ENCODE peak calls at places on chromosomes 4 and X, in nine cellular contexts. H is stomach, N is fibroblast of pulmonary artery, S is sigmoid colon, L is K562, T is cardiac muscle cell, Z is brain microvascular endothelial cell, B is IMR-90, Y is psoas muscle. J is an unnamed sample.

GRCh38 chr4:152591361-152591760 is 55.5 kb upstream of the FBXW7 start:
- DNase-seq in H (peak; percentile 61), N (peak; percentile 33), S (peak; percentile 85), L (no peak), T (peak; percentile 66), Z (peak; percentile 16), B (peak; percentile 11), Y (peak; percentile 30), J (peak; percentile 31)

GRCh38 chrX:42804524-42804923 is 26.6 kb upstream of the PPP1R2C start:
- DNase-seq in H (no peak), N (no peak), S (no peak), L (no peak), T (no peak), Z (no peak), B (no peak), Y (no peak), J (no peak)

GRCh38 chr4:162265802-162266201 is 102.0 kb upstream of the FSTL5 start:
- DNase-seq in H (no peak), N (no peak), S (no peak), L (no peak), T (no peak), Z (no peak), B (no peak), Y (no peak), J (no peak)

GRCh38 chr4:52368895-52369294 is 290.2 kb downstream of the USP46 start:
- DNase-seq in H (no peak), N (no peak), S (no peak), L (no peak), T (no peak), Z (no peak), B (no peak), Y (no peak), J (no peak)

GRCh38 chr4:112531146-112531545 is 15.2 kb upstream of the NEUROG2 start:
- DNase-seq in H (no peak), N (no peak), S (no peak), L (no peak), T (no peak), Z (no peak), B (peak; percentile 19), Y (no peak), J (no peak)

GRCh38 chr4:76622717-76623116 is 187.7 kb downstream of the SHROOM3 start:
- DNase-seq in H (no peak), N (no peak), S (no peak), L (no peak), T (no peak), Z (no peak), B (no peak), Y (no peak), J (no peak)

GRCh38 chr4:126495163-126495752 is 1137.5 kb upstream of the INTU start:
- DNase-seq in H (no peak), N (no peak), S (no peak), L (no peak), T (no peak), Z (no peak), B (no peak), Y (no peak), J (no peak)

GRCh38 chr4:99852199-99852718 is 35.6 kb downstream of the DAPP1 start:
- DNase-seq in H (no peak), N (no peak), S (no peak), L (no peak), T (no peak), Z (no peak), B (no peak), Y (no peak), J (no peak)

GRCh38 chr4:118718511-118719170 is 33.4 kb downstream of the METTL14 start:
- DNase-seq in H (no peak), N (no peak), S (no peak), L (no peak), T (no peak), Z (no peak), B (no peak), Y (no peak), J (no peak)

GRCh38 chrX:29627833-29628232 is 587.5 kb upstream of the MAGEB2 start:
- DNase-seq in H (no peak), N (peak; percentile 22), S (no peak), L (no peak), T (peak; percentile 10), Z (peak; percentile 24), B (no peak), Y (no peak), J (no peak)

DNA sequence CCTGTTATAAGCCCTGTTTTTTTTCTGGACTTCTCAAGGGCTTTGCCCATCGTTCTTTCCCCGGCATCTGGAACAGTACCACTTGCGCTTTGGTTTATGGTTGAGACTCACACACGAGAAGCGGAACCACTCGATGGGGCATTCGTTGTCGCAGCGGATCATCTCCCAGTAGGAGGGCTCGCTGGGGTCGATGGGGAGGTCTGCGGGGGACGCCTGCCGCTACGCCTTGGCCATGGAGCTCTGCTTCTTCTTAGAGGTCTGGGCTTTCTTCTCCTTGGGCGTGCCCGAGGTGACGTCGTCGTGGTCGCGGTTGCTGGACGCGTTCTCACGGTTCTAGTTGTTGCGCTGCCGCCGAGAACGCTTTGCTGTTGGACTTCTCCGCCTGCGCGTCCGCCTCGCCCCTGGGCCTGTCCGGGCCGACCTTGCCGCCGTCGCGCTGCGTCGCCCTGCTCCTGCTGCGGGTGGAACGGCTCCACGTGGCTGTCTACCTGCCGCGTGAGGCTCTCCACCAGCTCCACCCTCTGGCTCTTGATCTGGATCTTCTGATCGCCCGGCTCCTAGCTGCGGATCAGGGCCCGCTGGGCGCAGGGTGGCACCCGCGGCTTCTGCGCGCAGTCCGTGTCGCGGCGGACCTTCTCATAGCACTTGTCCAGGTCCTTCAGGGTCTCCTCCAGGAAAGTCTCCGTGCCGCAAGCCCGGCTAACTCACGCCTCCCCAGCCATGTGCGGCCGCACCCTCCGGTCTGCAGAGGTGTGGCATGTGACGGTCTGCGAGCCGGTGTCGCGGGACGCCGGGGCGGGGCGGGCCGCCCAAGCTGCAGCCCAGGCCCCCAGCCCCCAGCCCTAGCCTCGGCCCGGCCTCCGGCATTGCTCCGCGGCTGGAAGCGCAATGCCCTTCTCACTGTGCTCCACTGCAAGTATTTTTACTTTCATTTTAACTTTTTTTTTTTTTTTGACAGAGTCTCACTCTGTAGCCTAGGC is 40.5 kb upstream of the OGT start:
- DNase-seq in H (peak; percentile 50), N (peak; percentile 30), S (peak; percentile 77), L (no peak), T (peak; percentile 52), Z (peak; percentile 51), B (peak; percentile 26), Y (peak; percentile 49), J (peak; percentile 56)
- H3K4me3 ChIP-seq in H (peak overlapping the region; percentile 62), N (peak overlapping the region; percentile 55), S (peak overlapping the region; percentile 58), L (no peak overlapping the region), T (no peak overlapping the region), Z (peak overlapping the region; percentile 60), B (peak overlapping the region; percentile 54), Y (peak overlapping the region; percentile 70), J (peak overlapping the region; percentile 60)

GRCh38 chrX:132173647-132174046 is 45.6 kb downstream of the RAP2C start:
- DNase-seq in H (no peak), N (no peak), S (no peak), L (no peak), T (no peak), Z (no peak), B (no peak), Y (no peak), J (no peak)

GRCh38 chrX:132165651-132166050 is 37.8 kb upstream of the FRMD7 start:
- DNase-seq in H (no peak), N (no peak), S (no peak), L (no peak), T (no peak), Z (no peak), B (no peak), Y (no peak), J (no peak)

GRCh38 chrX:132171881-132172280 is 44.1 kb upstream of the FRMD7 start:
- DNase-seq in H (no peak), N (no peak), S (no peak), L (no peak), T (no peak), Z (no peak), B (no peak), Y (no peak), J (no peak)

GRCh38 chrX:132169554-132169953 is 41.7 kb upstream of the FRMD7 start:
- DNase-seq in H (no peak), N (no peak), S (no peak), L (no peak), T (no peak), Z (no peak), B (no peak), Y (no peak), J (no peak)

DNA sequence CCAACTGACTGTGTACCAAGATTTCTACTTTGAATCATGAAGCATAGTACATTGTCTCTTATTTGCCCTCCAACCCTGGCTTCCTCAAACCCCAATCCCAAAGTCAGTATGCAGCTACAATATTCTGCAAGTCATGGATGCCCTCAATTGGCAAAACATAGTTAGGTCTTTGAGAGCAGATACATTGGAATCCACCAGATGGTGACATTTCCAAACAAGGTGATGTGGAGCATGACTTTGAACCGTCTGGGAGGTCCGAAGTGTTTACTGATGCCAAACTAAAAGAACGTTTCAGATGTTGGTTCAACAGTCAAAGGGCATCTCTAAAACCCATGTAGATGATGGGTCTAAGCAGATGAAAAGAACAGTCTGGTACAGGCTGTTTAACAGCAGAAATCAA is 43.7 kb upstream of the FRMD7 start:
- DNase-seq in H (no peak), N (peak; percentile 10), S (no peak), L (no peak), T (peak; percentile 0), Z (no peak), B (peak; percentile 0), Y (no peak), J (no peak)
- TF ChIP-seq CTCF in H (no peak), N (no peak), S (no peak), L (peak; percentile 21), T (no peak), Z (no peak), B (peak; percentile 11), Y (no peak), J (no peak)

GRCh38 chrX:103608305-103608963 is 671 bp downstream of the TCEAL3 start:
- DNase-seq in H (no peak), N (no peak), S (no peak), L (no peak), T (no peak), Z (no peak), B (no peak), Y (peak; percentile 21), J (no peak)

GRCh38 chrX:103613362-103613761 is 5.6 kb downstream of the TCEAL3 start:
- DNase-seq in H (no peak), N (no peak), S (no peak), L (no peak), T (no peak), Z (no peak), B (peak; percentile 72), Y (no peak), J (no peak)

GRCh38 chrX:103607385-103608304 is at the start of gene TCEAL3:
- DNase-seq in H (peak; percentile 57), N (peak; percentile 50), S (peak; percentile 82), L (no peak), T (peak; percentile 73), Z (no peak), B (peak; percentile 26), Y (peak; percentile 64), J (peak; percentile 43)

GRCh38 chrX:103614999-103615398 is 7.2 kb downstream of the TCEAL3 start:
- DNase-seq in H (no peak), N (no peak), S (no peak), L (no peak), T (no peak), Z (no peak), B (no peak), Y (no peak), J (no peak)

GRCh38 chrX:103610282-103610681 is 2.5 kb downstream of the TCEAL3 start:
- DNase-seq in H (no peak), N (no peak), S (no peak), L (no peak), T (no peak), Z (no peak), B (no peak), Y (no peak), J (no peak)
- H3K4me3 ChIP-seq in H (no peak overlapping the region), N (no peak overlapping the region), S (no peak overlapping the region), L (no peak overlapping the region), T (no peak overlapping the region), Z (no peak overlapping the region), B (no peak overlapping the region), Y (no peak overlapping the region), J (no peak overlapping the region)

GRCh38 chr4:181261279-181261678 is 981.9 kb upstream of the TENM3 start:
- DNase-seq in H (no peak), N (no peak), S (no peak), L (no peak), T (no peak), Z (peak; percentile 10), B (peak; percentile 32), Y (no peak), J (peak; percentile 19)
- TF ChIP-seq CTCF in H (no peak), N (no peak), S (no peak), L (no peak), T (no peak), Z (peak; percentile 61), B (peak; percentile 35), Y (peak; percentile 18), J (peak; percentile 49)

J was measured in AG10803.